ENCODE peak calls at places on chromosomes 16 and 17, in four cellular contexts. P, I, J and H are unnamed samples.

GRCh38 chr16:79776243-79776884 is 175.8 kb upstream of the MAF start:
- DNase-seq in P (no peak), I (no peak), J (no peak), H (no peak)

GRCh38 chr17:61816538-61816937 is 46.8 kb downstream of the BRIP1 start:
- DNase-seq in P (no peak), I (no peak), J (no peak), H (no peak)

GRCh38 chr17:45345554-45346254 is 28.9 kb upstream of the MAP3K14 start:
- DNase-seq in P (peak; percentile 0), I (no peak), J (no peak), H (no peak)

GRCh38 chr17:4305224-4305623 is 41.4 kb upstream of the ANKFY1 start:
- DNase-seq in P (no peak), I (no peak), J (no peak), H (no peak)

GRCh38 chr16:21028728-21029127 is 121.9 kb downstream of the DNAH3 start:
- DNase-seq in P (no peak), I (no peak), J (peak; percentile 55), H (no peak)

GRCh38 chr17:32341141-32341856 is 674 bp downstream of the C17orf75 start:
- DNase-seq in P (no peak), I (no peak), J (no peak), H (no peak)

GRCh38 chr16:2846511-2847310 is 11.3 kb downstream of the PRSS22 start:
- DNase-seq in P (no peak), I (no peak), J (no peak), H (no peak)

GRCh38 chr16:8937803-8938202 is 25.9 kb downstream of the USP7 start:
- DNase-seq in P (no peak), I (no peak), J (peak; percentile 23), H (no peak)

GRCh38 chr16:3874242-3874641 is 6.3 kb downstream of the CREBBP start:
- DNase-seq in P (no peak), I (no peak), J (no peak), H (no peak)

GRCh38 chr16:2500937-2501750 is 12.6 kb upstream of the ATP6V0C start:
- DNase-seq in P (peak; percentile 85), I (peak; percentile 91), J (no peak), H (peak; percentile 95)

GRCh38 chr17:27586203-27586701 is 44.7 kb upstream of the LGALS9 start:
- DNase-seq in P (no peak), I (no peak), J (no peak), H (no peak)

GRCh38 chr17:79147791-79148506 is 73.3 kb downstream of the ENGASE start:
- DNase-seq in P (no peak), I (no peak), J (no peak), H (no peak)

GRCh38 chr17:1710807-1711553 is 803 bp upstream of the TLCD2 start:
- DNase-seq in P (no peak), I (no peak), J (no peak), H (no peak)

GRCh38 chr16:85308585-85309540 is 196.6 kb upstream of the CIBAR2 start:
- DNase-seq in P (no peak), I (no peak), J (no peak), H (no peak)

GRCh38 chr17:49756323-49756722 is 7.6 kb downstream of the FAM117A start:
- DNase-seq in P (no peak), I (no peak), J (no peak), H (no peak)

GRCh38 chr17:75457047-75457654 is 716 bp downstream of the TMEM94 start:
- DNase-seq in P (no peak), I (peak; percentile 65), J (no peak), H (peak; percentile 32)

GRCh38 chr16:64455275-64455674 is 666.6 kb downstream of the CDH11 start:
- DNase-seq in P (no peak), I (no peak), J (no peak), H (no peak)

GRCh38 chr17:73713136-73713535 is 68.9 kb upstream of the SDK2 start:
- DNase-seq in P (no peak), I (no peak), J (no peak), H (peak; percentile 12)

GRCh38 chr16:22300427-22301071 is 3.3 kb downstream of the POLR3E start:
- DNase-seq in P (no peak), I (peak; percentile 79), J (no peak), H (peak; percentile 40)

GRCh38 chr17:80063815-80064585 is 27.6 kb downstream of the CCDC40 start:
- DNase-seq in P (peak; percentile 65), I (no peak), J (no peak), H (no peak)

GRCh38 chr16:79928142-79928735 is 327.7 kb upstream of the MAF start:
- DNase-seq in P (no peak), I (no peak), J (no peak), H (no peak)

GRCh38 chr17:31433091-31433790 is 41.8 kb downstream of the RAB11FIP4 start:
- DNase-seq in P (no peak), I (no peak), J (no peak), H (no peak)

GRCh38 chr16:55487048-55487803 is 8.2 kb downstream of the MMP2 start:
- DNase-seq in P (no peak), I (no peak), J (no peak), H (no peak)

GRCh38 chr16:11688520-11688886 is 20.2 kb downstream of the SNN start:
- DNase-seq in P (no peak), I (no peak), J (no peak), H (no peak)

GRCh38 chr17:57016066-57016763 is 38.3 kb downstream of the SCPEP1 start:
- DNase-seq in P (no peak), I (no peak), J (no peak), H (no peak)

GRCh38 chr17:76793775-76794174 is 55.9 kb downstream of the MFSD11 start:
- DNase-seq in P (no peak), I (no peak), J (no peak), H (no peak)

GRCh38 chr17:28397687-28398279 is 8.2 kb downstream of the SLC46A1 start:
- DNase-seq in P (no peak), I (no peak), J (no peak), H (no peak)

GRCh38 chr17:76382803-76383644 is 1.4 kb upstream of the SPHK1 start:
- DNase-seq in P (no peak), I (no peak), J (no peak), H (peak; percentile 52)

GRCh38 chr17:33964344-33964979 is 290.6 kb upstream of the CCL2 start:
- DNase-seq in P (no peak), I (no peak), J (no peak), H (no peak)

GRCh38 chr17:76080934-76081287 is 1.9 kb downstream of the ZACN start:
- DNase-seq in P (no peak), I (no peak), J (no peak), H (no peak)

GRCh38 chr16:15949210-15950166 is at the start of gene ABCC1:
- DNase-seq in P (no peak), I (no peak), J (no peak), H (peak; percentile 18)

GRCh38 chr17:59381716-59382570 is 50.5 kb downstream of the YPEL2 start:
- DNase-seq in P (peak; percentile 71), I (peak; percentile 84), J (no peak), H (no peak)

GRCh38 chr17:65609303-65609702 is 47.9 kb upstream of the AXIN2 start:
- DNase-seq in P (no peak), I (no peak), J (no peak), H (no peak)

GRCh38 chr17:28338056-28338768 is 2.7 kb downstream of the TNFAIP1 start:
- DNase-seq in P (no peak), I (no peak), J (no peak), H (no peak)

GRCh38 chr17:77606146-77606864 is 352.2 kb upstream of the TNRC6C start:
- DNase-seq in P (no peak), I (no peak), J (no peak), H (no peak)

GRCh38 chr17:36183811-36184765 is 7.7 kb upstream of the TBC1D3B start:
- DNase-seq in P (no peak), I (no peak), J (no peak), H (no peak)

GRCh38 chr17:36188891-36189306 is 7.7 kb downstream of the CCL3L1 start:
- DNase-seq in P (no peak), I (no peak), J (no peak), H (no peak)

GRCh38 chr17:36182176-36183000 is 6.0 kb upstream of the TBC1D3B start:
- DNase-seq in P (no peak), I (peak; percentile 58), J (no peak), H (peak; percentile 53)

GRCh38 chr17:36185416-36185815 is 9.0 kb upstream of the TBC1D3B start:
- DNase-seq in P (no peak), I (no peak), J (no peak), H (no peak)

GRCh38 chr17:36183001-36183810 is 6.8 kb upstream of the TBC1D3B start:
- DNase-seq in P (peak; percentile 75), I (peak; percentile 82), J (no peak), H (peak; percentile 78)
- TF ChIP-seq CTCF in P (no peak), I (no peak), J (no peak), H (no peak)

GRCh38 chr17:40062347-40063033 is at the start of gene THRA:
- DNase-seq in P (no peak), I (no peak), J (no peak), H (peak; percentile 52)
- TF ChIP-seq CTCF in P (no peak), I (no peak), J (peak; percentile 36), H (no peak)

DNA sequence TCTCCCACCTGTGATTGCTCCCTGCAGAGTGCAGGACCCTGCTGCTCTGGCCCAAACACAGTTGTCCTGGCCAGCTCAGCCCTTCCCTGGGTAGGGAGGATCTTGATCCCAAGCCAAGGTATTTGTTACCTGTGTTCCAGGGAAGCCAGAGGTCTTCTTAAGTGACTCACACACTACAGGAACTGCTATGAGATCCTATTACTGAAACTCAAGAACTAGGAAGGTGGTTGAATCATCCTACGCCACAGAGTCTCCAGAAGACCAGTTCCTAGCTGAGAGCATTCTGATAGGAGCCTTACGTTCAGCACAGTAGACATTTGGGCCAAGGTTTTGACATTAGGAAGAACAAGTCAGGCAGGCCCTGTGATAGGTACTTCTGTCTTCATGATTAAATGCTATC is 12.0 kb downstream of the CHST6 start:
- DNase-seq in P (no peak), I (no peak), J (peak; percentile 86), H (no peak)
- TF ChIP-seq CTCF in P (no peak), I (no peak), J (no peak), H (no peak)

DNA sequence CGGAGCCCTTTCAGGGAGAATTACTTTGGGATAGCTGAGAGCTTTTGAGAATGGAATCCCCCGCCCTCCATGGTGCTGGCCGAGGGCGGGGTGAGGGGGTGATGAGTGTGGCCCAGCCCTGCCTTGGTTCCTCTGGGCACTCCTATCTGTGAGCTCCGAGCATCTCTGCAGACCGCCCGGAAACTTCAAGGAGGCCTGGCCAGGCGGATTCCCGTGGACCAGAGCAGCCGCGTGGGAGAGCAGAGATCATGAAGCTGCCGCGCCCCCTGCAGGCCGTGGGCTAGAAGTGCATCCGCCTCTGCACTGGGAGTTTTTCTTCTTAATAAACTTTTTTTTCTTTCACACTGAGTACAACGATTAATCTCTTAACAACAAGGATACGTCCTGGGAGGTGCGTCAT is 392.9 kb upstream of the EEF2KMT start:
- DNase-seq in P (no peak), I (peak; percentile 80), J (no peak), H (peak; percentile 72)
- TF ChIP-seq CTCF in P (peak; percentile 43), I (peak; percentile 84), J (peak; percentile 4), H (peak; percentile 92)